ENCODE peak calls at places on chromosomes 4 and X, in ten cellular contexts. T is left ventricle myocardium inferior, N is uterus, M is MM.1S, U is GM23248, A is right lobe of liver, S is pancreas, C is fibroblast of lung, V is tibial artery, I is Panc1. R is an unnamed sample. For H3K4me1, the result is how much of the 10 kb centered on the place peaks cover.

GRCh38 chr4:37002625-37003024 is 241.9 kb upstream of the NWD2 start:
- DNase-seq in N (no peak), U (no peak), C (no peak), A (no peak), T (no peak), S (no peak), I (no peak), V (no peak), M (no peak), R (no peak)

GRCh38 chr4:67327245-67327860 is 217.9 kb downstream of the CENPC start:
- DNase-seq in S (peak), N (peak), V (peak), U (peak), I (peak), A (peak), M (peak), C (peak), T (no peak), R (no peak)

GRCh38 chr4:159526172-159526571 is 423.3 kb downstream of the RAPGEF2 start:
- DNase-seq in I (no peak), V (no peak), S (no peak), U (no peak), C (no peak), T (no peak), A (no peak), N (no peak), M (no peak), R (no peak)

GRCh38 chrX:13346646-13347045 is 26.8 kb upstream of the ATXN3L start:
- DNase-seq in V (no peak), U (no peak), T (no peak), N (no peak), I (no peak), C (no peak), A (no peak), S (no peak), M (no peak), R (no peak)

GRCh38 chrX:50691820-50692219 is 122.2 kb downstream of the SHROOM4 start:
- DNase-seq in A (no peak), C (peak), V (no peak), S (no peak), U (peak), N (no peak), T (no peak), M (peak), I (peak), R (no peak)

GRCh38 chr4:153036931-153037330 is 100.8 kb downstream of the FHDC1 start:
- DNase-seq in S (no peak), U (peak), T (no peak), C (no peak), V (no peak), I (no peak), M (no peak), A (no peak), N (no peak), R (no peak)

GRCh38 chr4:46491455-46491854 is 101.5 kb upstream of the GABRA2 start:
- DNase-seq in N (no peak), I (no peak), C (no peak), M (no peak), U (no peak), A (no peak), S (no peak), V (no peak), T (no peak), R (no peak)

GRCh38 chr4:2939383-2940243 is 23.6 kb downstream of the NOP14 start:
- DNase-seq in N (no peak), A (peak), V (no peak), S (peak), M (no peak), I (no peak), U (no peak), C (no peak), T (peak), R (no peak)

GRCh38 chr4:74838746-74839370 is 44.5 kb upstream of the BTC start:
- DNase-seq in T (no peak), U (peak), A (no peak), M (no peak), V (no peak), I (no peak), C (peak), S (no peak), N (no peak), R (no peak)

GRCh38 chrX:37545066-37545465 is 26.4 kb upstream of the LANCL3 start:
- DNase-seq in S (no peak), V (no peak), C (no peak), M (no peak), N (no peak), U (no peak), A (no peak), I (no peak), T (no peak), R (no peak)

GRCh38 chr4:142846729-142847606 is 867 bp upstream of the INPP4B start:
- DNase-seq in M (peak), T (peak), C (peak), V (no peak), N (peak), A (peak), U (peak), I (no peak), S (peak), R (no peak)

GRCh38 chrX:25596881-25597280 is 541.3 kb upstream of the MAGEB18 start:
- DNase-seq in V (no peak), A (no peak), S (no peak), I (no peak), M (no peak), T (no peak), U (no peak), C (peak), N (no peak), R (no peak)

GRCh38 chrX:124736553-124737240 is 390.3 kb downstream of the SH2D1A start:
- DNase-seq in M (peak), V (no peak), N (no peak), S (no peak), A (peak), C (no peak), T (no peak), U (no peak), I (no peak), R (no peak)

GRCh38 chr4:52059372-52059771 is 8.3 kb downstream of the SPATA18 start:
- DNase-seq in S (no peak), U (peak), I (no peak), A (no peak), C (peak), V (no peak), T (no peak), M (no peak), N (peak), R (no peak)

GRCh38 chrX:8867454-8867853 is 66.3 kb upstream of the FAM9A start:
- DNase-seq in T (no peak), S (no peak), C (peak), U (peak), I (no peak), V (no peak), N (no peak), M (no peak), A (no peak), R (no peak)

GRCh38 chrX:131649741-131650140 is 105.9 kb downstream of the OR13H1 start:
- DNase-seq in S (no peak), U (no peak), M (no peak), A (no peak), C (no peak), N (no peak), T (no peak), I (no peak), V (no peak), R (no peak)

GRCh38 chrX:110852180-110852579 is 56.6 kb upstream of the CHRDL1 start:
- DNase-seq in V (no peak), M (peak), T (no peak), A (no peak), I (no peak), N (no peak), S (no peak), C (peak), U (peak), R (no peak)

GRCh38 chrX:57447856-57448255 is 144.0 kb upstream of the ZXDB start:
- DNase-seq in U (peak), S (no peak), I (no peak), A (no peak), M (no peak), N (no peak), C (no peak), V (no peak), T (no peak), R (no peak)

GRCh38 chr4:140141196-140141845 is 12.7 kb downstream of the MAML3 start:
- DNase-seq in S (no peak), A (no peak), T (no peak), I (no peak), C (no peak), U (no peak), N (no peak), M (no peak), V (no peak), R (no peak)

GRCh38 chr4:159150838-159151390 is 48.0 kb downstream of the RAPGEF2 start:
- DNase-seq in N (no peak), M (peak), S (no peak), A (no peak), I (no peak), U (no peak), V (no peak), T (no peak), C (no peak), R (no peak)

GRCh38 chrX:73270753-73271152 is 56.1 kb upstream of the NAP1L2 start:
- DNase-seq in V (no peak), C (no peak), N (no peak), I (no peak), S (no peak), A (no peak), U (no peak), T (no peak), M (no peak), R (no peak)

GRCh38 chr4:186726150-186726439 is 2.4 kb upstream of the FAT1 start:
- DNase-seq in V (no peak), N (no peak), A (no peak), U (no peak), T (no peak), C (no peak), I (peak), S (peak), M (no peak), R (no peak)

GRCh38 chr4:150038335-150039076 is 39.7 kb upstream of the DCLK2 start:
- DNase-seq in A (no peak), S (no peak), N (no peak), C (no peak), M (peak), U (no peak), I (no peak), V (no peak), T (no peak), R (no peak)

GRCh38 chr4:57154926-57155325 is 44.7 kb upstream of the IGFBP7 start:
- DNase-seq in T (no peak), A (no peak), N (no peak), M (no peak), U (no peak), S (no peak), V (no peak), C (no peak), I (no peak), R (no peak)

GRCh38 chrX:130083656-130084382 is 26.5 kb downstream of the ELF4 start:
- DNase-seq in I (no peak), C (no peak), N (no peak), U (no peak), T (no peak), S (no peak), A (no peak), V (no peak), M (no peak), R (peak)

GRCh38 chr4:185847352-185848078 is 35.5 kb upstream of the SORBS2 start:
- DNase-seq in A (no peak), T (peak), U (peak), S (no peak), C (peak), I (no peak), N (no peak), V (no peak), M (no peak), R (no peak)

GRCh38 chr4:17578482-17578891 is 1.5 kb downstream of the LAP3 start:
- DNase-seq in M (peak), S (no peak), I (no peak), V (no peak), U (no peak), N (no peak), A (no peak), C (peak), T (no peak), R (no peak)

GRCh38 chrX:97882306-97882705 is 998.6 kb downstream of the RPA4 start:
- DNase-seq in S (no peak), I (no peak), V (no peak), T (no peak), C (no peak), M (no peak), A (no peak), N (no peak), U (no peak), R (no peak)

GRCh38 chrX:1392376-1393130 is 640 bp upstream of the SLC25A6 start:
- DNase-seq in C (peak), V (peak), A (peak), N (peak), T (peak), M (peak), U (peak), I (no peak), S (peak), R (no peak)

GRCh38 chr4:38309471-38309870 is 349.3 kb downstream of the PTTG2 start:
- DNase-seq in V (no peak), T (no peak), S (no peak), I (no peak), A (no peak), C (no peak), M (no peak), N (no peak), U (no peak), R (no peak)

GRCh38 chr4:110510955-110511544 is 35.1 kb downstream of the ENPEP start:
- DNase-seq in A (no peak), C (peak), T (no peak), V (no peak), N (no peak), S (no peak), I (no peak), U (peak), M (peak), R (no peak)

GRCh38 chr4:7803992-7804758 is 135.5 kb downstream of the AFAP1 start:
- DNase-seq in S (peak), T (peak), A (peak), C (peak), U (peak), N (peak), M (peak), V (peak), I (peak), R (peak)

GRCh38 chrX:19794690-19795089 is 92.7 kb downstream of the SH3KBP1 start:
- DNase-seq in U (peak), T (no peak), I (no peak), V (no peak), C (no peak), S (no peak), A (no peak), M (no peak), N (no peak), R (no peak)

GRCh38 chrX:19792412-19792811 is 95.0 kb downstream of the SH3KBP1 start:
- DNase-seq in N (no peak), I (no peak), U (no peak), V (no peak), M (no peak), S (no peak), A (no peak), C (no peak), T (no peak), R (no peak)

GRCh38 chrX:19798423-19798822 is 89.0 kb downstream of the SH3KBP1 start:
- DNase-seq in C (no peak), U (no peak), T (no peak), A (no peak), M (no peak), S (no peak), I (no peak), N (no peak), V (no peak), R (no peak)

GRCh38 chrX:19793471-19793870 is 93.9 kb downstream of the SH3KBP1 start:
- DNase-seq in A (no peak), C (no peak), V (no peak), U (peak), I (no peak), N (no peak), S (no peak), M (no peak), T (no peak), R (no peak)

DNA sequence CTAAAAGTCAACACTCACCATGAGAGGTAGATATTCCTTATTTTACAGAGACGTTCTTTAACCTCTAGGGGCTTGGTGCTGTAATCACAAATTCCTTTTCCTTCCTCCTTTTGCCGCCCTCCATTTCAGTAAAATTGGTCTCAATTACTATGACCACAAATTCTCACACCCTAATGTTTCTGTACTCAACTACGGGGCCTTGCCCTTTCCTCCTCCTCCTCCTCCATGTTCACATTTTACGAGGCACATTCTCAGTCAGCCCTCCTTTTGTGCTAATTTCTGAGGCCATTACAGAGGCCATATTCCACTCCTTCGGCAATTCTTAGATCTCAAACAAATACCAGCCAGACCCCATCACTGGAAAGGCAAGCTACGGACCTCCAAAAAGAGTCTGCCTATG is 92.1 kb downstream of the SH3KBP1 start:
- DNase-seq in M (no peak), I (no peak), U (no peak), T (no peak), A (no peak), S (no peak), N (no peak), V (no peak), C (no peak), R (no peak)
- H3K4me1 ChIP-seq in M (under half), I (under half), U (under half), T (under half), A (under half), S (under half), N (under half), V (under half), C (under half), R (under half)

DNA sequence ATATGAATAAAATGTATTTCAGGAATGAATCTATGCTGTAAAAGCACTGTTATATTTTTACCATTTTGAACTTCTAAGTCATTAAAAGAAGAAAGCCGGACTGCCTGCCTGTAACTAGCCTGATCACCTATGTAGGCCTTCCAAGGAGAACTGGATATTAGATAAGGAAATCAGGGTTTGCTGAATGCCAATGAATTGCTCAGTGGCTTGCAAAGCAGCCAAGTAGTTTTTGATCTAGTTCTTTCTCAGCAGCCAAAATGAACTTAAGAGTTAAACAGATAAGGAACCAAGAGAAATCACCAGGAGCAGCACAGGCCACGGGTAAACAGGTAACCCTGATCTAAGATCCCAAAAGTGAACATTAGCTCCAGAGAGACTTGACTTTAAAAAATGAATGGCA is 3.3 kb downstream of the ANXA5 start:
- DNase-seq in A (no peak), I (no peak), T (no peak), V (no peak), C (no peak), M (no peak), U (no peak), S (no peak), N (no peak), R (no peak)
- H3K4me1 ChIP-seq in A (under half), I (under half), T (half or more), V (under half), C (under half), M (under half), U (half or more), S (under half), N (under half), R (half or more)

GRCh38 chr4:168852387-168852786 is 157.7 kb downstream of the CBR4 start:
- DNase-seq in N (no peak), U (no peak), A (no peak), V (no peak), C (no peak), M (no peak), I (no peak), T (no peak), S (no peak), R (no peak)

GRCh38 chr4:168856312-168856711 is 153.7 kb downstream of the CBR4 start:
- DNase-seq in I (no peak), A (no peak), V (no peak), M (no peak), U (peak), T (no peak), N (no peak), C (peak), S (no peak), R (no peak)

GRCh38 chr4:168852933-168853713 is 156.9 kb downstream of the CBR4 start:
- DNase-seq in N (no peak), I (no peak), S (no peak), M (peak), T (no peak), U (no peak), V (no peak), A (no peak), C (no peak), R (no peak)

GRCh38 chr4:168853770-168854169 is 156.3 kb downstream of the CBR4 start:
- DNase-seq in S (no peak), T (no peak), U (no peak), C (no peak), M (no peak), N (no peak), I (no peak), A (no peak), V (no peak), R (no peak)

GRCh38 chr4:168854216-168854921 is 155.7 kb downstream of the CBR4 start:
- DNase-seq in I (no peak), N (peak), M (no peak), A (no peak), V (no peak), T (peak), U (peak), S (no peak), C (no peak), R (no peak)
- H3K4me1 ChIP-seq in I (under half), N (under half), M (under half), A (under half), V (half or more), T (half or more), U (under half), S (under half), C (under half), R (half or more)

GRCh38 chr4:128572778-128573241 is 236.7 kb upstream of the JADE1 start:
- DNase-seq in N (no peak), C (no peak), M (no peak), U (no peak), A (no peak), V (no peak), T (no peak), S (no peak), I (no peak), R (no peak)
- H3K4me1 ChIP-seq in N (under half), C (under half), M (under half), U (half or more), A (under half), V (under half), T (under half), S (under half), I (under half), R (under half)

DNA sequence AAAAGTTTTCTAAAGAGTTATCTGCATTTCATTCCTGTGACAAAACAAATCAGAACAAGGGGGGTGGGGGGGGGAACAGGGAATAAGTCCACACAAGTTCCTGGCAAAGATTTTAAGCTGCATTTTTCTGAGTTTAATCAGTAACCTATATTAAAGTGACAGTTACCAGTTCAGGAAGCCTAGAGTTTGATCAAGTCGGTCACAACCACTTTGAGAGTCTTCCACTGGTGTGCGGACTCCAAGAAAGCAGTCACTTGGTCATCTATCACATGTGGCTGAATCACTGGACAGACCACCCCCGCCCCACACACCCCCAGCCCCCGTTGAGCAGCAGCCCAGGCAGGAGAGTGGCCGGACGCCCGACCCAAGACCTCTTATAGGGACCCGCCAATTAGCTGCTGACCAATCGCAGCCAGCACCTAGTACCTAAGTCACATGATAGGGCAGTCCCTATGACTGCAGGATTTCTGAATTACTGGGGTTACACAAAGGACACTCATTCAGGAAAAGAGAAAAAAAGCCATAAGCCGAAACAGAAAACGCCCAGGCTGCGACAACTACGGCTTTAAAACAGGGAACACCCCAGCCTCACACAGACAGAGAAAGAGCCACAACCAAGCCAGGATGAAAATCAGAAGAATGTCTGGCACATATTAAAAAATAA is 569.4 kb upstream of the DIPK2B start:
- DNase-seq in A (peak), M (no peak), N (peak), V (peak), S (peak), C (peak), I (no peak), U (peak), T (peak), R (peak)
- H3K4me1 ChIP-seq in A (under half), M (under half), N (under half), V (under half), S (under half), C (under half), I (under half), U (under half), T (under half), R (under half)

R was measured in lower lobe of right lung.